ENCODE peak calls at places on chromosomes 5 and 9, in seven cellular contexts. F, U, S, V, T, I and C are unnamed samples.
A peak's percentile ranks its signal among the peaks of the same experiment; 100 is the strongest.

GRCh38 chr5:89595065-89595464 is 712.1 kb upstream of the MEF2C start:
- DNase-seq in F (no peak), U (no peak), S (no peak), V (no peak), T (no peak), I (no peak), C (no peak)

GRCh38 chr5:14107536-14107935 is 35.6 kb upstream of the TRIO start:
- DNase-seq in F (peak; percentile 37), U (no peak), S (no peak), V (no peak), T (no peak), I (no peak), C (no peak)

GRCh38 chr5:96254980-96255681 is 177.9 kb downstream of the PCSK1 start:
- DNase-seq in F (peak; percentile 94), U (no peak), S (no peak), V (no peak), T (no peak), I (peak; percentile 35), C (peak; percentile 68)

GRCh38 chr9:81906656-81907055 is 21.6 kb upstream of the SPATA31D4 start:
- DNase-seq in F (peak; percentile 65), U (no peak), S (no peak), V (no peak), T (no peak), I (no peak), C (no peak)

GRCh38 chr5:587403-587802 is 24.7 kb upstream of the CEP72 start:
- DNase-seq in F (no peak), U (no peak), S (no peak), V (no peak), T (no peak), I (no peak), C (no peak)

GRCh38 chr9:9942764-9943424 is 669.9 kb downstream of the PTPRD start:
- DNase-seq in F (peak; percentile 42), U (peak; percentile 80), S (peak; percentile 73), V (peak; percentile 75), T (peak; percentile 70), I (peak; percentile 85), C (peak; percentile 64)

GRCh38 chr9:22457448-22457847 is 10.8 kb downstream of the DMRTA1 start:
- DNase-seq in F (no peak), U (peak; percentile 43), S (no peak), V (peak; percentile 57), T (no peak), I (no peak), C (no peak)

GRCh38 chr5:94522099-94522498 is 96.3 kb downstream of the KIAA0825 start:
- DNase-seq in F (peak; percentile 20), U (no peak), S (no peak), V (no peak), T (no peak), I (no peak), C (peak; percentile 14)

GRCh38 chr9:34211395-34211794 is 32.6 kb downstream of the UBAP1 start:
- DNase-seq in F (no peak), U (no peak), S (no peak), V (no peak), T (no peak), I (no peak), C (no peak)

GRCh38 chr5:77852514-77853352 is 76.6 kb upstream of the TBCA start:
- DNase-seq in F (peak; percentile 78), U (peak; percentile 83), S (peak; percentile 50), V (peak; percentile 73), T (peak; percentile 49), I (peak; percentile 35), C (peak; percentile 73)

GRCh38 chr5:59562756-59563389 is 330.7 kb downstream of the PDE4D start:
- DNase-seq in F (peak; percentile 33), U (peak; percentile 55), S (peak; percentile 40), V (peak; percentile 99), T (peak; percentile 41), I (peak; percentile 27), C (peak; percentile 77)

GRCh38 chr5:80874162-80874561 is 86.0 kb upstream of the RASGRF2 start:
- DNase-seq in F (no peak), U (no peak), S (no peak), V (no peak), T (no peak), I (no peak), C (no peak)

GRCh38 chr5:31449175-31449574 is 82.7 kb downstream of the DROSHA start:
- DNase-seq in F (peak; percentile 61), U (no peak), S (no peak), V (no peak), T (no peak), I (peak; percentile 82), C (no peak)

GRCh38 chr9:128419061-128419925 is 1.4 kb upstream of the CERCAM start:
- DNase-seq in F (peak; percentile 30), U (no peak), S (no peak), V (no peak), T (no peak), I (peak; percentile 45), C (peak; percentile 32)

GRCh38 chr9:33147770-33148169 is 19.4 kb downstream of the B4GALT1 start:
- DNase-seq in F (no peak), U (no peak), S (no peak), V (no peak), T (no peak), I (no peak), C (no peak)

GRCh38 chr5:34998058-34998789 is 49.5 kb downstream of the AGXT2 start:
- DNase-seq in F (peak; percentile 66), U (no peak), S (no peak), V (no peak), T (no peak), I (no peak), C (no peak)

GRCh38 chr9:120257483-120257882 is 322.5 kb downstream of the CDK5RAP2 start:
- DNase-seq in F (no peak), U (no peak), S (no peak), V (no peak), T (no peak), I (no peak), C (no peak)

GRCh38 chr5:111755942-111756353 is 1.0 kb downstream of the NREP start:
- DNase-seq in F (peak; percentile 67), U (no peak), S (no peak), V (peak; percentile 33), T (no peak), I (no peak), C (peak; percentile 67)

GRCh38 chr9:92634712-92635605 is 35.0 kb downstream of the IPPK start:
- DNase-seq in F (peak; percentile 70), U (peak; percentile 93), S (peak; percentile 79), V (peak; percentile 87), T (peak; percentile 84), I (peak; percentile 82), C (peak; percentile 77)

GRCh38 chr9:16676547-16676946 is 193.9 kb downstream of the BNC2 start:
- DNase-seq in F (no peak), U (no peak), S (no peak), V (no peak), T (no peak), I (no peak), C (no peak)

DNA sequence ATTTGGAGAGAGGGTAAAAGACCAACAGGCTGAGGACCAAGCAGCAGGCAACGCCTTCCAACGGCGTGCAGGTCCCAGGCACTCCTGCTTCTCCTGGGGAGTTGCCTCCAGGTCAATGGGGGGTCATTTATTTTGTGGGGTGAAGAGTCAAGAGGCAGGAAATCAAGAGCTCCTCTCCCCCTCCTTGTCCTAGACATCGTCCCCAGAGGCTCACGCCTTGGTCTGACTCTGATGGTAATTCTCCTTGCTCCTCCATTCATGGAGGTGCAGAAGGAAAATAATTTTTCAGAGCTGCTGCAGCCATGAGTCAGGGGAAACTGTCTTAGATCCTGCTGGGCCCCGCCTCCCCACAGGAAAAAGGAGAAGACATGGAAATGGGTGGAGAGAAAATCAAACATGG is 141.7 kb downstream of the CMYA5 start:
- DNase-seq in F (no peak), U (no peak), S (no peak), V (no peak), T (no peak), I (no peak), C (no peak)
- H3K18ac ChIP-seq in F (no peak overlapping the region), U (no peak overlapping the region), S (no peak overlapping the region), V (no peak overlapping the region), T (no peak overlapping the region), I (no peak overlapping the region), C (no peak overlapping the region)

GRCh38 chr9:95820076-95820475 is 55.4 kb upstream of the ERCC6L2 start:
- DNase-seq in F (no peak), U (no peak), S (no peak), V (no peak), T (no peak), I (no peak), C (no peak)

GRCh38 chr9:95819636-95820035 is 55.9 kb upstream of the ERCC6L2 start:
- DNase-seq in F (no peak), U (no peak), S (no peak), V (peak; percentile 94), T (peak; percentile 7), I (peak; percentile 47), C (no peak)

GRCh38 chr9:95826183-95826838 is 49.2 kb upstream of the ERCC6L2 start:
- DNase-seq in F (peak; percentile 31), U (no peak), S (no peak), V (no peak), T (no peak), I (no peak), C (no peak)

GRCh38 chr9:95821999-95822398 is 53.5 kb upstream of the ERCC6L2 start:
- DNase-seq in F (no peak), U (no peak), S (no peak), V (no peak), T (no peak), I (no peak), C (no peak)

DNA sequence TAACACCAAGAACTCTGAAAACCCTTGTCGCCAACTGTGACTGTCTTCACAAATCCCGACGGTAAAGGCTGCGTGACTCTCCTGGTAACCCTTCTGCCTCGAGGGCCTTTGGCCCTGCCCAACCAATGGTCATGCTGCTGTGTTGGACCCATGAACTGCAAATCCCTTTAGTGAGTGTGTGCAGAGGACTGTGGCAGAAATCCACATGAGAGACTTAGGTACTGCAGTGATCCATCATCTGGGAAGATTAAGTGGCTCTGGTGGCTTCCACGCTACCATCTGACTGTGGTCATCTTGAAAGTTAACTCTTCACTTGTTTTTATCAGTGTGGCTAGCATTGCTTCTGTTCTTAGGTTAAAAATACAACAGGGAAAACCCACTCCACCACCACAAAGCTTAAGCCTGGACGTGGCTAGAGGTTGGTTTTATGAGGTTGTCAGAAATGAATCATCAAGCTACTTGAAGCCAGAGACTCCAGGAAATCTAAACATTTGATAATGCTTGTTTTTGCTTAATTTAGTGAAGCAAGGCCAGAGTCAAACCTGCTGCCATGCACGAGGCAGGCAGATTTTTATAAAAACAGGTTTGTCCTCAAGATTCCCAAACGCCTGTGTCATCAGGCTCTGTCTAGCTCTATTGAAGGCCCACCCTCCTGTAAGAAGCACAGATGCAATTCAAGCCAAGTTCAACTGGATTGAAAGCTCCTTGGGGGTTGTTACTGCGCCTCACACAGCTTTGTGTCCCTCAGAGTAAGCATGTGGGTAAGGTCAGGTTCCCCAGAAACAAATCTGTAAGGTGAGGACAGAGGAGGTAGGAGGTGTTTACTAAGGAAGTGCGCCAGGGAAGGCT is 52.7 kb upstream of the ERCC6L2 start:
- DNase-seq in F (peak; percentile 98), U (no peak), S (no peak), V (no peak), T (no peak), I (peak; percentile 59), C (peak; percentile 97)
- H3K18ac ChIP-seq in F (peak overlapping the region; percentile 77), U (no peak overlapping the region), S (no peak overlapping the region), V (no peak overlapping the region), T (no peak overlapping the region), I (peak overlapping the region; percentile 20), C (peak overlapping the region; percentile 47)

GRCh38 chr9:104991144-104991953 is 63.4 kb upstream of the ABCA1 start:
- DNase-seq in F (peak; percentile 82), U (peak; percentile 81), S (peak; percentile 70), V (peak; percentile 90), T (no peak), I (peak; percentile 90), C (peak; percentile 97)
- H3K18ac ChIP-seq in F (peak overlapping the region; percentile 98), U (peak overlapping the region; percentile 83), S (peak overlapping the region; percentile 98), V (peak overlapping the region; percentile 82), T (peak overlapping the region; percentile 85), I (peak overlapping the region; percentile 87), C (peak overlapping the region; percentile 99)

GRCh38 chr9:83999141-83999918 is 18.7 kb downstream of the RMI1 start:
- DNase-seq in F (no peak), U (no peak), S (no peak), V (no peak), T (no peak), I (peak; percentile 94), C (peak; percentile 7)
- H3K18ac ChIP-seq in F (no peak overlapping the region), U (no peak overlapping the region), S (no peak overlapping the region), V (no peak overlapping the region), T (no peak overlapping the region), I (no peak overlapping the region), C (no peak overlapping the region)